ENCODE peak calls at places on chromosome 2, in five cellular contexts. E is psoas muscle, F is Right ventricle myocardium superior, N is iPS-NIHi11, S is naive B cell. L is an unnamed sample.
A peak's percentile ranks its signal among the peaks of the same experiment; 100 is the strongest.

GRCh38 chr2:88919087-88919738 is 227.7 kb downstream of the RPIA start:
- DNase-seq in N (peak; percentile 18), E (no peak), F (no peak), S (peak; percentile 11), L (no peak)

GRCh38 chr2:75113217-75113616 is 86.1 kb downstream of the TACR1 start:
- DNase-seq in F (no peak), E (no peak), N (no peak), S (no peak), L (no peak)

GRCh38 chr2:128291161-128291843 is 27.4 kb downstream of the HS6ST1 start:
- DNase-seq in N (no peak), F (peak; percentile 39), E (peak; percentile 14), S (no peak), L (peak; percentile 65)

GRCh38 chr2:60312618-60313017 is 240.8 kb downstream of the BCL11A start:
- DNase-seq in E (no peak), N (no peak), F (no peak), S (peak; percentile 18), L (no peak)

GRCh38 chr2:54332386-54332785 is 76.4 kb upstream of the TSPYL6 start:
- DNase-seq in S (no peak), E (no peak), N (no peak), F (no peak), L (no peak)

GRCh38 chr2:112996635-112997034 is 8.6 kb upstream of the IL36A start:
- DNase-seq in N (no peak), E (no peak), F (no peak), S (no peak), L (no peak)

GRCh38 chr2:104599802-104600510 is 254.0 kb upstream of the POU3F3 start:
- DNase-seq in S (no peak), E (no peak), N (no peak), F (no peak), L (no peak)

GRCh38 chr2:105329197-105329554 is 359 bp downstream of the TGFBRAP1 start:
- DNase-seq in F (no peak), S (no peak), E (peak; percentile 24), N (no peak), L (no peak)

GRCh38 chr2:2613279-2614199 is 282.5 kb upstream of the MYT1L start:
- DNase-seq in F (peak; percentile 93), E (peak; percentile 89), S (peak; percentile 70), N (peak; percentile 89), L (peak; percentile 93)

GRCh38 chr2:224011837-224012236 is 27.2 kb downstream of the SERPINE2 start:
- DNase-seq in S (no peak), E (no peak), F (no peak), N (no peak), L (no peak)